ENCODE peak calls at places on chromosomes 7 and 10, in five cellular contexts. Y, U, T, I and E are unnamed samples.

GRCh38 chr7:78134256-78134655 is 335.7 kb downstream of the PHTF2 start:
- DNase-seq in I (peak), T (no peak), Y (peak), U (peak), E (peak)

GRCh38 chr10:77264107-77264506 is 373.5 kb downstream of the KCNMA1 start:
- DNase-seq in I (no peak), U (no peak), T (no peak), Y (no peak), E (no peak)

GRCh38 chr10:17348111-17349008 is 106.0 kb downstream of the ST8SIA6 start:
- DNase-seq in Y (peak), I (peak), U (peak), T (no peak), E (peak)

GRCh38 chr10:98403812-98404504 is 11.0 kb downstream of the PYROXD2 start:
- DNase-seq in Y (peak), I (no peak), T (no peak), U (peak), E (no peak)

GRCh38 chr7:47635091-47636090 is 53.5 kb upstream of the TNS3 start:
- DNase-seq in U (no peak), T (no peak), I (peak), Y (no peak), E (no peak)

GRCh38 chr10:29470355-29470705 is 164.4 kb downstream of the SVIL start:
- DNase-seq in I (peak), Y (no peak), U (no peak), T (no peak), E (peak)

GRCh38 chr10:17092216-17092944 is 37.2 kb downstream of the CUBN start:
- DNase-seq in U (no peak), T (no peak), I (no peak), Y (no peak), E (no peak)

GRCh38 chr7:17408245-17408903 is 109.9 kb downstream of the AHR start:
- DNase-seq in I (no peak), U (peak), Y (peak), T (no peak), E (no peak)

GRCh38 chr10:122515588-122516231 is 44.8 kb upstream of the DMBT1 start:
- DNase-seq in T (peak), I (no peak), U (no peak), Y (no peak), E (no peak)

GRCh38 chr10:25683291-25683690 is 250.7 kb upstream of the MYO3A start:
- DNase-seq in Y (no peak), I (no peak), U (no peak), T (no peak), E (no peak)

GRCh38 chr10:132685921-132686680 is 99.8 kb downstream of the NKX6-2 start:
- DNase-seq in U (no peak), T (no peak), Y (no peak), I (no peak), E (no peak)

GRCh38 chr7:23662124-23662982 is 17.6 kb upstream of the FAM221A start:
- DNase-seq in U (peak), T (no peak), I (no peak), Y (no peak), E (no peak)

GRCh38 chr10:31121074-31121685 is 89.5 kb upstream of the ZNF438 start:
- DNase-seq in Y (no peak), U (peak), T (no peak), I (no peak), E (no peak)

GRCh38 chr10:14146005-14146404 is 184.7 kb downstream of the FRMD4A start:
- DNase-seq in Y (peak), T (no peak), U (peak), I (no peak), E (no peak)

GRCh38 chr10:10528563-10528910 is 489.1 kb upstream of the CELF2 start:
- DNase-seq in T (no peak), Y (no peak), U (no peak), I (no peak), E (no peak)

GRCh38 chr10:49750546-49750945 is 11.6 kb downstream of the OGDHL start:
- DNase-seq in Y (no peak), I (no peak), U (no peak), T (no peak), E (no peak)

GRCh38 chr7:51645298-51645697 is 328.7 kb upstream of the COBL start:
- DNase-seq in I (no peak), U (no peak), T (no peak), Y (no peak), E (no peak)

GRCh38 chr7:73894851-73895441 is 34.0 kb downstream of the TMEM270 start:
- DNase-seq in I (no peak), T (no peak), U (peak), Y (peak), E (no peak)

GRCh38 chr10:33123680-33124079 is 165.7 kb upstream of the ITGB1 start:
- DNase-seq in I (no peak), Y (no peak), T (no peak), U (no peak), E (no peak)

GRCh38 chr10:100742067-100742771 is 3.2 kb upstream of the PAX2 start:
- DNase-seq in Y (no peak), U (no peak), T (no peak), I (no peak), E (no peak)

GRCh38 chr10:27391325-27391724 is 112.8 kb upstream of the RAB18 start:
- DNase-seq in I (no peak), Y (no peak), T (no peak), U (no peak), E (no peak)

GRCh38 chr7:39228946-39229345 is 251.2 kb downstream of the POU6F2 start:
- DNase-seq in T (no peak), U (peak), I (no peak), Y (no peak), E (no peak)

GRCh38 chr7:134284952-134285351 is 31.8 kb downstream of the SLC35B4 start:
- DNase-seq in U (no peak), I (no peak), Y (no peak), T (no peak), E (no peak)

GRCh38 chr10:10007972-10008371 is 1009.7 kb upstream of the CELF2 start:
- DNase-seq in T (no peak), Y (no peak), U (no peak), I (no peak), E (no peak)

DNA sequence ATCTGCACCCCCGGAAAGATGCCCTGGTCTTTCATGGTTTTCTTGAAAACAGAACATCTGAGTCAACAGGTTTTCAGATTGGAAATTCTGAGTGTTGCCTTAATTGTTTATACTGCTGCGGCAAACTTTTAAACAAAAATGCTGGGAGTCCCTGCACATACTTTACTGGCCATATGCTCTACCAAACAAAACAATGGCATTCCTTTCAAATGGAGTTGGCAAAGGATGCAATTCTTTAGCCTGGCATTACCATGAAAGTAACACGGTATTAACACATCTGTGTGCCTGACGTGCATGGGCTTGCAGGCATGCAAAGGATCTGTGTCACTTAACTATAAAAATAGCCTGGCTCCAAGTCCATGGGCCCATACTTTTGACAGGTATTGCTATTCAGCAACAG is 4.2 kb downstream of the INHBA start:
- DNase-seq in U (peak), Y (peak), I (no peak), T (no peak), E (no peak)
- H3K4me3 ChIP-seq in U (peak), Y (peak), I (peak), T (no peak), E (no peak)

GRCh38 chr10:93059975-93060886 is at the start of gene CYP26C1:
- DNase-seq in T (no peak), U (no peak), Y (no peak), I (no peak), E (no peak)
- H3K4me3 ChIP-seq in T (no peak), U (no peak), Y (no peak), I (peak), E (no peak)

GRCh38 chr7:121000091-121000983 is 11.8 kb downstream of the CPED1 start:
- DNase-seq in Y (no peak), I (no peak), U (no peak), T (no peak), E (no peak)
- H3K4me3 ChIP-seq in Y (no peak), I (no peak), U (peak), T (no peak), E (no peak)

GRCh38 chr7:7672545-7673239 is 32.1 kb downstream of the UMAD1 start:
- DNase-seq in Y (no peak), T (no peak), I (no peak), U (no peak), E (no peak)
- H3K4me3 ChIP-seq in Y (no peak), T (no peak), I (no peak), U (no peak), E (no peak)

GRCh38 chr7:16061011-16061410 is 360.3 kb downstream of the CRPPA start:
- DNase-seq in I (no peak), T (no peak), Y (no peak), U (no peak), E (no peak)

GRCh38 chr7:16062269-16062668 is 359.1 kb downstream of the CRPPA start:
- DNase-seq in T (no peak), Y (no peak), U (peak), I (no peak), E (no peak)

GRCh38 chr7:16063241-16063640 is 358.1 kb downstream of the CRPPA start:
- DNase-seq in I (no peak), T (no peak), U (no peak), Y (no peak), E (no peak)

GRCh38 chr7:16061630-16062029 is 359.7 kb downstream of the CRPPA start:
- DNase-seq in I (no peak), T (no peak), U (no peak), Y (no peak), E (no peak)

DNA sequence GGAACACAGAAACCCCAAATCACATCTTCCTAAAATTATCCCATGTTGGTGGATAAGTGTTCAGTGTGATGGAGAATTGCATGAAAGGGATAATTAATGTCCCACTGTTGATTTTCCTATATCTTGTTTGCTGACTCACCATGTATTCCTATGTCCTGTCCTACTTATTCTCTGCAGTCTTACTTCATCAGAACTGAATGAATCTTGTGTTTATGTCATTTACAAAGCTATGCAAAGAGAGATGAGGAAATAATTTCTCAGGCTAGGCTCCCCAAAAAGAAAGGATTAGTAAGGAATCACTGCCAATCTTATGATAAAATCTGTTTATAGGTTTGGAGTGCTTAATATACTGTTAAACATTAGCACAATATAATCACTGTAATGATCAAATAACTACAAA is 360.8 kb downstream of the CRPPA start:
- DNase-seq in Y (no peak), U (no peak), T (no peak), I (no peak), E (no peak)
- H3K4me3 ChIP-seq in Y (no peak), U (no peak), T (no peak), I (no peak), E (no peak)

DNA sequence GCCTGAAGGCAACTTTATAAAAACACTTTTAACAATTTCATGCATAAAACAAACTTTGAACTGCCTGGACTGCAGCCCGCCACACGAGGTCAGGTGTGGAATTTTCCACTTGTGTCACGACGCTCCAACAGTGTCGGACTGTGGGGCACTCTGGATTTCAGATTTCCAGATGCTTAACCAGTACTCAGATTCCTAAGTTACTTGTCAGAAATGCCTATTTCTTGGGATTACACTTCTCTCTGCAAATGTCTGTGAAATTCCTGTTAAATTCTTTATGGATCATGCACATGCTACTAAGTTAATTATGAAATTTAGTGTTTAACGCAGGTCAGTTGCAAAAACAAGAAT is 477 bp upstream of the GPER1 start:
- DNase-seq in U (peak), Y (no peak), T (no peak), I (no peak), E (no peak)
- H3K4me3 ChIP-seq in U (peak), Y (peak), T (peak), I (peak), E (no peak)

GRCh38 chr7:27193335-27194001 is 6.4 kb downstream of the HOXA13 start:
- DNase-seq in Y (no peak), U (no peak), I (no peak), T (no peak), E (no peak)
- H3K4me3 ChIP-seq in Y (no peak), U (no peak), I (no peak), T (no peak), E (no peak)

GRCh38 chr10:110323503-110323902 is 18.8 kb upstream of the SMNDC1 start:
- DNase-seq in I (no peak), T (no peak), Y (peak), U (peak), E (no peak)

GRCh38 chr10:110324201-110324804 is 19.6 kb upstream of the SMNDC1 start:
- DNase-seq in T (no peak), I (no peak), U (no peak), Y (no peak), E (peak)

GRCh38 chr10:110317866-110318850 is 13.4 kb upstream of the SMNDC1 start:
- DNase-seq in I (no peak), Y (no peak), T (no peak), U (no peak), E (no peak)

GRCh38 chr10:110324805-110325280 is 20.1 kb upstream of the SMNDC1 start:
- DNase-seq in I (no peak), T (no peak), Y (no peak), U (no peak), E (no peak)

GRCh38 chr10:110321869-110322620 is 17.3 kb upstream of the SMNDC1 start:
- DNase-seq in U (no peak), I (no peak), T (no peak), Y (no peak), E (no peak)
- H3K4me3 ChIP-seq in U (no peak), I (no peak), T (no peak), Y (no peak), E (no peak)

GRCh38 chr7:75981450-75982305 is 12.7 kb downstream of the TMEM120A start:
- DNase-seq in U (no peak), I (no peak), Y (no peak), T (no peak), E (no peak)

GRCh38 chr7:75984130-75985008 is 10.0 kb downstream of the TMEM120A start:
- DNase-seq in Y (no peak), T (no peak), U (no peak), I (no peak), E (no peak)

GRCh38 chr7:75982306-75983064 is 11.9 kb downstream of the TMEM120A start:
- DNase-seq in U (no peak), I (no peak), Y (no peak), T (no peak), E (no peak)

GRCh38 chr7:75985009-75985517 is 9.3 kb downstream of the TMEM120A start:
- DNase-seq in U (no peak), I (no peak), T (no peak), Y (no peak), E (no peak)

GRCh38 chr7:75983471-75984129 is 10.8 kb downstream of the TMEM120A start:
- DNase-seq in T (no peak), Y (no peak), U (no peak), I (no peak), E (no peak)
- H3K4me3 ChIP-seq in T (no peak), Y (no peak), U (no peak), I (no peak), E (no peak)